ENCODE peak calls at places on chromosomes 11 and 22, in eight cellular contexts. Z, G, H, P, V, E, A and T are unnamed samples.

GRCh38 chr11:33801821-33802413 is 27.6 kb upstream of the FBXO3 start:
- DNase-seq in Z (no peak), G (no peak), H (no peak), P (no peak), V (no peak), E (no peak), A (no peak), T (no peak)

GRCh38 chr22:49274754-49275380 is 552.8 kb downstream of the BRD1 start:
- DNase-seq in Z (no peak), G (no peak), H (no peak), P (no peak), V (no peak), E (no peak), A (no peak), T (no peak)

GRCh38 chr11:116459233-116459632 is 313.6 kb downstream of the BUD13 start:
- DNase-seq in Z (no peak), G (no peak), H (no peak), P (no peak), V (peak; percentile 18), E (no peak), A (no peak), T (no peak)

GRCh38 chr11:57434640-57435546 is 8.0 kb upstream of the SLC43A3 start:
- DNase-seq in Z (no peak), G (no peak), H (no peak), P (peak; percentile 69), V (no peak), E (peak; percentile 80), A (peak; percentile 92), T (peak; percentile 98)

GRCh38 chr11:110000858-110001257 is 92.3 kb upstream of the ZC3H12C start:
- DNase-seq in Z (no peak), G (no peak), H (no peak), P (no peak), V (no peak), E (peak; percentile 17), A (no peak), T (no peak)

GRCh38 chr11:45593992-45594391 is 71.4 kb downstream of the CHST1 start:
- DNase-seq in Z (no peak), G (peak; percentile 62), H (no peak), P (no peak), V (no peak), E (peak; percentile 3), A (peak; percentile 39), T (no peak)

GRCh38 chr11:35822815-35823495 is 120.9 kb upstream of the LDLRAD3 start:
- DNase-seq in Z (no peak), G (no peak), H (no peak), P (no peak), V (no peak), E (no peak), A (no peak), T (peak; percentile 15)

GRCh38 chr22:50461536-50461935 is 13.3 kb downstream of the SBF1 start:
- DNase-seq in Z (no peak), G (no peak), H (no peak), P (no peak), V (no peak), E (no peak), A (no peak), T (no peak)

GRCh38 chr22:40409613-40410113 is 39.3 kb downstream of the SGSM3 start:
- DNase-seq in Z (no peak), G (no peak), H (no peak), P (no peak), V (no peak), E (no peak), A (no peak), T (no peak)

GRCh38 chr11:134513585-134514120 is 101.6 kb upstream of the B3GAT1 start:
- DNase-seq in Z (no peak), G (no peak), H (no peak), P (no peak), V (no peak), E (no peak), A (no peak), T (no peak)

GRCh38 chr11:16891170-16891569 is 123.0 kb downstream of the PLEKHA7 start:
- DNase-seq in Z (no peak), G (no peak), H (no peak), P (no peak), V (no peak), E (no peak), A (no peak), T (no peak)

GRCh38 chr22:47423861-47424820 is 661.7 kb downstream of the TBC1D22A start:
- DNase-seq in Z (no peak), G (peak; percentile 29), H (no peak), P (no peak), V (no peak), E (no peak), A (no peak), T (no peak)

GRCh38 chr11:86948733-86949132 is 6.5 kb downstream of the FZD4 start:
- DNase-seq in Z (no peak), G (no peak), H (no peak), P (no peak), V (no peak), E (no peak), A (no peak), T (no peak)

GRCh38 chr22:46604306-46604690 is 15.9 kb upstream of the GRAMD4 start:
- DNase-seq in Z (no peak), G (peak; percentile 51), H (no peak), P (no peak), V (no peak), E (no peak), A (peak; percentile 98), T (no peak)

GRCh38 chr11:69292221-69292648 is 1.7 kb upstream of the MYEOV start:
- DNase-seq in Z (no peak), G (no peak), H (no peak), P (no peak), V (no peak), E (no peak), A (peak; percentile 80), T (peak; percentile 44)

DNA sequence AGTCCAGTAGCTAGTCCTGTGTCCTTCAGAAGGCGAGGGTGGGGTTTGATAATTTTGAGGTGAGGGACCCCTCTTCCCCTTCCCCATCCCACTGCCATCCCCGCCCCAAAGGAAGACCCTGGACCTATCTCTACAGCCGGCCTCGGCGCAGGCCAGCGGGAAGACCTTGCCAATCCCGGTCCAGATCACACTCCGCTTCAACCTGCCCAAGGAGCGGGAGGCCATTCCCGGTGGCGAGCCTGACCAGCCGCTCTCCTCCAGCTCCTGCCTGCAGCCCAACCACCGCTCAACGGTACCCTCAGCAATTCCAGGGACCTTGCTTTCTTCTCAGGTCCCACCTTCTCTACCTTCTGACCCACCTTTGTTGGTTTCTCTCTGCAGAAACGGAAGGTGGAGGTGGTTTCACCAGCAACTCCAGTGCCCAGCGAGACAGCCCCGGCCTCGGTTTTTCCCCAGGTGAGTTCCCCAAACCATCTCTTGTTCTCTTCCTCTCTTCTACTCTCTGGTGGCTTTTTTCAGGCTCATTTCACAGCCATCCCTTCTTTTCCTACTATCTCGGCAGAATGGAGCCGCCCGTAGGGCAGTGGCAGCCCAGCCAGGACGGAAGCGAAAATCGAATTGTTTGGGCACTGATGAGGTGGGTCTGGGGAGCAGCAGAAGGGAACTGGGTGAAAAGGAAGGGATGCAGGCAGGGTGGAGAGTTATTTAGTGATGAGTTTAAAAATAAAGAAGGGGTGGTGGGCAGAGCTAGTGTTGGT is 1.3 kb downstream of the KAT5 start:
- DNase-seq in Z (no peak), G (no peak), H (no peak), P (no peak), V (no peak), E (no peak), A (no peak), T (no peak)
- H3K4me3 ChIP-seq in Z (peak overlapping the region; percentile 75), G (no peak overlapping the region), H (no peak overlapping the region), P (peak overlapping the region; percentile 60), V (no peak overlapping the region), E (no peak overlapping the region), A (peak overlapping the region; percentile 74), T (peak overlapping the region; percentile 67)

DNA sequence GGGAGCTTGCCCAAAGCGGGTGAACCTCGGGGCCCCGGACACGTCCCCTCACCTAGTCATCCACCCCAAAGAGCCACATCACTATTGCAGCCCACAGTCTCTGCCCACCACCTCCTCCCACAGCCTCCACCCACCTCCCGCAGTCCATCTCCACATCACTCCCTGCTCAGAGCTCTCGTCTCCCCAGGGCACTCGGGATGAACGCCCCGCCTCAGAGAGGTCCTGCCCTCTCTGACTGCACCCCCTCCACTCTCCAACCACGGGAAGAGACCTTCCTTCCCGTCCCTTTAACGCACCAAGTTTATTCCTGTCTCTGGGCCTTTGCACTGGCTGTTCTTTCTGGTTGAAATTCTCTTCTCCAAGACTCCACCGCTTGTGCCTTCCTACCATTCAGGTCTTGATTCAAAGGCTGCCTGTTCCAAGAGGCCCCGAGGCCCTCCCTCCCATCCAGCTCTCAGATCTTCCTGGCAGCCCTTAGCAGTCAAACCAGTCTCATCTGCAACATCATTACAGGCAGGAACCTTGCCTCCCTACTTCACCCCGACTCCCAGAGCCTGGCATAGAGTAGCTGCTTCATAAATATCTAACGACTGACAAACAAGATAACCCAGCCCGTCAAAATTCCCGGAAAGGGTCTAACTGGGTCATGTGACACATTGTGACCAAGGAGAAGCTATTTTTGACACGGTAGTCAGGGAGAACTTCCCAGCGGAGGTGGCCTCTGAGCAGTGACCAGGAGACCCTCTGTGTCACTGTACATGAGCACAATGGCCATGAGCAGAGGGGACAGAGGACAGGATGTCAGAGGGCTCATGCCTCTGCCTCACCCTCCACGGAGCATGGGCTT is 11.1 kb downstream of the KCNJ4 start:
- DNase-seq in Z (no peak), G (no peak), H (no peak), P (no peak), V (no peak), E (no peak), A (no peak), T (no peak)
- TF ChIP-seq CTCF in Z (no peak), G (no peak), H (no peak), P (no peak), V (no peak), E (no peak), A (no peak), T (no peak)

DNA sequence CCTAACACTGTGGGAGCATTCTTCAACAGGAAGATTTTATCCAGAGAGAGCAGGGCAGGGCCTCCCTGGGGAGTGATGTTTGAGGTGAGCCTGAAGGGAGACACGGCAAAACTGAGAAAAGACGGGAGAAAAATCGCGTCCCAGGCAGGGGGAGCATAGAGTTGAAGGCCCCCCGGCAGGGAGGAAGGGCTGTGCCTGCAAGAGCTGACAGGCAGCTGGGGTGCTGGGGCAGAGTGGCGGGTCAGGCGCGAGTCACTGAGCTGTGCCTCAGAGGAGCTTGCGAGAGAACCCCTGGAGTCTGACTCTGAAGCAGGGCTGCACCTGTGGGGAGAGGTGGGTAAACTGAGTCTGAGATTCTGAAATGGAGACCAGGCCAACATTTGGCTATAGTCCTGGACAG is 14.8 kb downstream of the PKNOX2 start:
- DNase-seq in Z (no peak), G (no peak), H (no peak), P (no peak), V (no peak), E (no peak), A (no peak), T (no peak)
- H3K4me3 ChIP-seq in Z (no peak overlapping the region), G (no peak overlapping the region), H (no peak overlapping the region), P (no peak overlapping the region), V (no peak overlapping the region), E (no peak overlapping the region), A (no peak overlapping the region), T (no peak overlapping the region)

DNA sequence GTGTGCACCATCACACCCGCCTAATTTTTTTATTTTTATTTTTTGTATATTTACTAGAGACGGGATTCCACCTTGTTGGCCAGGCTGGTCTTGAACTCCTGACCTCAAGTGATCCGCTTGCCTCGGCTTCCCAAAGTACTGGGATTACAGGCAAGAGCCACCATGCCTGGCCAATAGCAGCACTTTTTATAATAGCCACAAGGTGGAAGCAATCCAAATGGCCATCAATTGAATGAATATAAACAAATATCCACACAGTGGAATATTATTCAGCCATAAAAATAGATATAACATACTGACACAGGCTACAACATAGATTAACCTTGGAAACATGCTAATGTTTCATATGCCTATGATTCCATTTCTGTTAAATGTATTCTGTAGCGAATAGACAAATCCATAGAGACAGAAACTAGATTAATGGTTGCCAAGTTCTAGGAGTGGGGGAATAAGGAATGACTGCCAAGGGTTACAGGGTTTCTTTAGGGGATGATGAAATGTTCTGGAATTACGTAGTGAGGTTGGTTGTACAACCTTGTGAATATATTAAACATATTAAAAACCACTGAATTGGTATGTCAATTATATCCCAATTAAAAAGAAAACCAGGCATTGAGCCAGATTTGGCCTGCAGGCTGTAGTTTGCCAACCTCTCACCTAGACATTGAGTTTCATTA is 4.8 kb downstream of the VPS51 start:
- DNase-seq in Z (no peak), G (no peak), H (no peak), P (no peak), V (no peak), E (no peak), A (no peak), T (peak; percentile 60)
- TF ChIP-seq CTCF in Z (no peak), G (no peak), H (no peak), P (no peak), V (no peak), E (no peak), A (peak; percentile 11), T (peak; percentile 16)